ENCODE peak calls at places on chromosomes 2 and 18, in nine cellular contexts. F is choroid plexus epithelial cell; P is hepatocyte; C is fibroblast of lung; H is astrocyte; U is right cardiac atrium; Z is CD8-positive, alpha-beta T cell; V is GM23248; O is astrocyte of the cerebellum. Q is an unnamed sample.

GRCh38 chr2:58984731-58985130 is 743.6 kb upstream of the FANCL start:
- DNase-seq in V (no peak), F (peak), H (peak), O (peak), Z (no peak), U (no peak), P (no peak), C (no peak), Q (no peak)

GRCh38 chr2:113324684-113325160 is 46.0 kb upstream of the PAX8 start:
- DNase-seq in F (peak), P (peak), V (peak), O (peak), U (peak), Z (no peak), H (peak), C (peak), Q (peak)

GRCh38 chr18:1488394-1488793 is 583.7 kb downstream of the ADCYAP1 start:
- DNase-seq in O (no peak), V (no peak), U (no peak), H (no peak), C (no peak), Z (no peak), F (no peak), P (no peak), Q (no peak)

GRCh38 chr2:48445091-48445725 is 84.7 kb upstream of the STON1 start:
- DNase-seq in F (no peak), V (no peak), U (no peak), Z (no peak), C (no peak), P (peak), H (no peak), O (no peak), Q (no peak)

GRCh38 chr18:69944434-69944833 is 3.2 kb downstream of the CD226 start:
- DNase-seq in U (no peak), O (no peak), Z (no peak), H (no peak), C (no peak), P (no peak), V (no peak), F (no peak), Q (no peak)

GRCh38 chr2:133092571-133092970 is 422.6 kb upstream of the LYPD1 start:
- DNase-seq in P (no peak), H (peak), U (no peak), F (no peak), Z (no peak), C (peak), O (no peak), V (peak), Q (no peak)

GRCh38 chr2:153235516-153235915 is 243.0 kb downstream of the RPRM start:
- DNase-seq in U (no peak), V (no peak), Z (no peak), P (no peak), C (no peak), O (no peak), H (no peak), F (no peak), Q (no peak)

GRCh38 chr2:32220445-32220844 is 44.2 kb downstream of the NLRC4 start:
- DNase-seq in F (no peak), C (no peak), H (no peak), Z (no peak), U (no peak), V (no peak), O (no peak), P (no peak), Q (no peak)

GRCh38 chr2:202001826-202002225 is 31.8 kb upstream of the FZD7 start:
- DNase-seq in P (no peak), H (no peak), F (no peak), U (no peak), Z (no peak), O (no peak), V (no peak), C (no peak), Q (no peak)

GRCh38 chr18:53148056-53148574 is 808.1 kb downstream of the DCC start:
- DNase-seq in F (no peak), H (no peak), Z (no peak), V (no peak), O (no peak), U (no peak), P (no peak), C (no peak), Q (no peak)

GRCh38 chr2:230714122-230714453 is 1.4 kb downstream of the CAB39 start:
- DNase-seq in U (no peak), H (peak), F (peak), V (peak), Z (no peak), P (peak), O (peak), C (peak), Q (no peak)

GRCh38 chr18:47528343-47528742 is 276.9 kb upstream of the SKOR2 start:
- DNase-seq in H (no peak), V (no peak), U (no peak), C (no peak), P (no peak), Z (no peak), F (no peak), O (no peak), Q (no peak)

GRCh38 chr18:13392899-13393298 is 174.3 kb downstream of the LDLRAD4 start:
- DNase-seq in H (no peak), F (no peak), P (no peak), U (no peak), O (no peak), V (no peak), C (no peak), Z (no peak), Q (no peak)

GRCh38 chr2:74707837-74708236 is 53.8 kb downstream of the SEMA4F start:
- DNase-seq in C (no peak), H (no peak), Z (no peak), F (no peak), V (no peak), U (no peak), P (no peak), O (no peak), Q (no peak)

GRCh38 chr2:110853516-110853915 is 121.1 kb downstream of the ACOXL start:
- DNase-seq in O (no peak), V (peak), P (peak), C (peak), U (no peak), H (no peak), F (peak), Z (no peak), Q (no peak)

GRCh38 chr2:73292316-73292905 is 937 bp downstream of the EGR4 start:
- DNase-seq in Z (no peak), F (no peak), H (no peak), P (no peak), U (no peak), C (no peak), O (no peak), V (no peak), Q (no peak)

GRCh38 chr2:20205915-20206524 is 18.9 kb downstream of the SDC1 start:
- DNase-seq in Z (no peak), H (no peak), F (no peak), U (peak), O (no peak), P (no peak), V (no peak), C (no peak), Q (peak)

GRCh38 chr2:98524168-98524567 is 79.5 kb downstream of the INPP4A start:
- DNase-seq in F (peak), Z (no peak), P (no peak), H (peak), U (no peak), O (peak), V (no peak), C (no peak), Q (no peak)

GRCh38 chr2:200476836-200477235 is 33.0 kb downstream of the KCTD18 start:
- DNase-seq in V (no peak), U (no peak), P (no peak), F (no peak), H (no peak), C (no peak), O (no peak), Z (no peak), Q (no peak)

GRCh38 chr2:162037028-162037795 is 36.8 kb downstream of the DPP4 start:
- DNase-seq in P (no peak), C (peak), H (no peak), O (no peak), V (peak), Z (no peak), F (no peak), U (no peak), Q (no peak)

GRCh38 chr18:58230438-58231179 is 186.6 kb downstream of the NEDD4L start:
- DNase-seq in Z (no peak), P (peak), F (peak), O (no peak), U (no peak), H (no peak), C (no peak), V (peak), Q (no peak)

GRCh38 chr2:210086930-210087329 is 84.3 kb downstream of the KANSL1L start:
- DNase-seq in O (no peak), V (no peak), U (no peak), P (no peak), C (no peak), H (no peak), Z (no peak), F (no peak), Q (no peak)

GRCh38 chr2:237262838-237263771 is 150.9 kb downstream of the COL6A3 start:
- DNase-seq in H (peak), U (no peak), C (peak), V (peak), F (peak), P (no peak), Z (no peak), O (no peak), Q (no peak)

GRCh38 chr2:12304494-12305228 is 412.1 kb upstream of the TRIB2 start:
- DNase-seq in O (peak), Z (no peak), C (peak), U (no peak), P (no peak), F (peak), V (peak), H (peak), Q (no peak)

GRCh38 chr2:142165790-142166189 is 35.0 kb upstream of the LRP1B start:
- DNase-seq in H (peak), C (peak), Z (no peak), O (no peak), F (peak), V (peak), U (no peak), P (peak), Q (no peak)

GRCh38 chr2:27903649-27904544 is 13.4 kb downstream of the BABAM2 start:
- DNase-seq in H (peak), C (peak), P (no peak), Z (no peak), U (no peak), F (peak), O (no peak), V (peak), Q (no peak)

GRCh38 chr2:88182721-88183120 is 12.6 kb downstream of the THNSL2 start:
- DNase-seq in V (no peak), U (no peak), F (no peak), P (no peak), C (no peak), Z (no peak), O (no peak), H (no peak), Q (no peak)

GRCh38 chr2:65397122-65397521 is 35.3 kb downstream of the SPRED2 start:
- DNase-seq in V (peak), P (no peak), C (peak), H (peak), U (no peak), F (no peak), O (no peak), Z (no peak), Q (no peak)

GRCh38 chr2:173791502-173791901 is 173.7 kb downstream of the SP3 start:
- DNase-seq in P (no peak), V (no peak), U (no peak), C (no peak), F (no peak), O (no peak), Z (no peak), H (no peak), Q (no peak)

GRCh38 chr2:201138401-201138970 is 22.5 kb downstream of the CFLAR start:
- DNase-seq in P (no peak), C (no peak), F (no peak), Z (no peak), V (no peak), O (no peak), H (no peak), U (no peak), Q (no peak)

GRCh38 chr18:49277395-49278036 is 182.9 kb downstream of the DYM start:
- DNase-seq in P (no peak), O (peak), Z (no peak), C (peak), F (peak), H (peak), U (no peak), V (peak), Q (no peak)

GRCh38 chr18:63994783-63995399 is 25.0 kb downstream of the SERPINB8 start:
- DNase-seq in U (peak), P (peak), V (peak), F (peak), O (peak), Z (peak), C (peak), H (peak), Q (peak)

GRCh38 chr2:166406374-166406773 is 30.6 kb upstream of the SCN9A start:
- DNase-seq in V (no peak), F (no peak), O (no peak), H (no peak), Z (no peak), C (no peak), P (no peak), U (no peak), Q (no peak)

GRCh38 chr2:133439281-133439920 is 128.9 kb downstream of the NCKAP5 start:
- DNase-seq in P (no peak), C (no peak), F (no peak), U (no peak), Z (no peak), O (no peak), H (no peak), V (no peak), Q (no peak)

GRCh38 chr2:111094686-111095085 is 26.0 kb upstream of the BCL2L11 start:
- DNase-seq in F (no peak), C (no peak), Z (no peak), U (no peak), P (no peak), O (no peak), V (no peak), H (no peak), Q (no peak)

GRCh38 chr2:579351-579886 is 97.8 kb downstream of the TMEM18 start:
- DNase-seq in O (no peak), C (no peak), P (no peak), Z (no peak), H (no peak), V (no peak), U (no peak), F (no peak), Q (no peak)

GRCh38 chr18:58858591-58859468 is 5.8 kb upstream of the ZNF532 start:
- DNase-seq in O (no peak), C (peak), P (no peak), V (peak), F (no peak), H (no peak), Z (no peak), U (no peak), Q (no peak)

GRCh38 chr18:13877133-13877532 is 38.2 kb downstream of the MC2R start:
- DNase-seq in F (no peak), O (no peak), V (no peak), Z (no peak), C (no peak), H (no peak), P (no peak), U (no peak), Q (no peak)

GRCh38 chr2:141959941-141960340 is 170.9 kb downstream of the LRP1B start:
- DNase-seq in F (no peak), H (no peak), C (no peak), O (no peak), V (no peak), Z (no peak), U (no peak), P (no peak), Q (no peak)

GRCh38 chr2:117553448-117553847 is 261.0 kb upstream of the DDX18 start:
- DNase-seq in U (no peak), C (no peak), H (no peak), P (no peak), O (no peak), F (no peak), V (no peak), Z (no peak), Q (no peak)
- H3K4me3 ChIP-seq in U (no peak), C (no peak), H (no peak), P (no peak), O (no peak), F (no peak), V (no peak), Z (no peak), Q (no peak)

GRCh38 chr18:9886005-9886348 is 204 bp downstream of the TXNDC2 start:
- DNase-seq in C (no peak), O (no peak), F (no peak), U (no peak), H (no peak), Z (no peak), V (no peak), P (no peak), Q (no peak)

GRCh38 chr18:9885170-9886004 is at the start of gene TXNDC2:
- DNase-seq in U (no peak), V (no peak), P (no peak), Z (no peak), O (no peak), H (no peak), F (peak), C (peak), Q (no peak)

GRCh38 chr18:9884532-9885140 is 1.1 kb upstream of the TXNDC2 start:
- DNase-seq in P (no peak), Z (no peak), F (no peak), H (no peak), V (no peak), O (no peak), C (no peak), U (no peak), Q (no peak)

GRCh38 chr18:9887992-9888391 is 2.2 kb downstream of the TXNDC2 start:
- DNase-seq in P (no peak), F (no peak), V (no peak), Z (no peak), O (no peak), C (no peak), U (no peak), H (no peak), Q (no peak)

GRCh38 chr18:9884090-9884489 is 1.7 kb upstream of the TXNDC2 start:
- DNase-seq in U (no peak), Z (no peak), P (no peak), H (no peak), V (no peak), C (no peak), O (no peak), F (no peak), Q (no peak)
- H3K4me3 ChIP-seq in U (no peak), Z (no peak), P (no peak), H (no peak), V (no peak), C (no peak), O (no peak), F (no peak), Q (no peak)

GRCh38 chr2:49971453-49971852 is 817.1 kb upstream of the FSHR start:
- DNase-seq in H (no peak), Z (no peak), F (no peak), P (no peak), C (no peak), O (no peak), U (no peak), V (no peak), Q (no peak)

GRCh38 chr2:49972699-49973098 is 818.4 kb upstream of the FSHR start:
- DNase-seq in C (no peak), U (no peak), P (no peak), F (no peak), V (no peak), Z (no peak), H (no peak), O (no peak), Q (no peak)

GRCh38 chr2:49978341-49978740 is 824.0 kb upstream of the FSHR start:
- DNase-seq in V (no peak), Z (no peak), F (no peak), U (no peak), P (no peak), C (no peak), H (no peak), O (no peak), Q (no peak)

GRCh38 chr2:49973917-49974368 is 819.6 kb upstream of the FSHR start:
- DNase-seq in H (peak), F (peak), V (peak), Z (peak), P (peak), C (peak), O (peak), U (peak), Q (peak)
- H3K4me3 ChIP-seq in H (peak), F (no peak), V (peak), Z (peak), P (peak), C (no peak), O (peak), U (peak), Q (peak)

GRCh38 chr2:72147971-72148369 is 308 bp upstream of the CYP26B1 start:
- DNase-seq in P (no peak), F (no peak), C (no peak), Z (no peak), H (no peak), U (no peak), O (no peak), V (no peak), Q (no peak)

GRCh38 chr2:72147303-72147970 is at the start of gene CYP26B1:
- DNase-seq in C (no peak), H (no peak), P (peak), O (no peak), V (peak), U (peak), Z (no peak), F (no peak), Q (peak)

GRCh38 chr2:72145658-72146329 is 1.9 kb downstream of the CYP26B1 start:
- DNase-seq in P (peak), V (peak), F (no peak), Z (no peak), C (no peak), O (no peak), U (no peak), H (no peak), Q (no peak)

GRCh38 chr2:72144746-72145657 is 2.7 kb downstream of the CYP26B1 start:
- DNase-seq in V (peak), F (no peak), P (peak), C (no peak), Z (no peak), H (no peak), U (peak), O (no peak), Q (no peak)

GRCh38 chr2:72146357-72147302 is 1.0 kb downstream of the CYP26B1 start:
- DNase-seq in H (no peak), O (no peak), P (peak), Z (no peak), C (no peak), F (no peak), V (no peak), U (peak), Q (peak)
- H3K4me3 ChIP-seq in H (no peak), O (peak), P (peak), Z (no peak), C (no peak), F (peak), V (no peak), U (peak), Q (peak)

GRCh38 chr2:54573532-54573915 is 117.4 kb downstream of the SPTBN1 start:
- DNase-seq in H (no peak), F (no peak), C (no peak), U (no peak), P (no peak), V (no peak), O (no peak), Z (no peak), Q (no peak)
- H3K4me3 ChIP-seq in H (peak), F (no peak), C (no peak), U (no peak), P (no peak), V (no peak), O (no peak), Z (peak), Q (no peak)